ENCODE peak calls at places on chromosomes 3 and 15, in seven cellular contexts. R is GM10248, S is WTC11, F is heart right ventricle, E is A549, B is fibroblast of pulmonary artery, W is cardiac muscle cell. V is an unnamed sample.

GRCh38 chr3:70738310-70738681 is 425.9 kb upstream of the MDFIC2 start:
- DNase-seq in R (no peak), S (no peak), F (no peak), E (no peak), B (no peak), W (no peak), V (no peak)

GRCh38 chr15:34359416-34359815 is 7.6 kb downstream of the LPCAT4 start:
- DNase-seq in R (no peak), S (no peak), F (no peak), E (no peak), B (no peak), W (no peak), V (no peak)

GRCh38 chr15:69502470-69503045 is 49.9 kb downstream of the RPLP1 start:
- DNase-seq in R (no peak), S (no peak), F (no peak), E (no peak), B (no peak), W (no peak), V (no peak)

GRCh38 chr15:60843482-60843881 is 364.5 kb upstream of the ICE2 start:
- DNase-seq in R (no peak), S (no peak), F (no peak), E (no peak), B (no peak), W (no peak), V (no peak)

GRCh38 chr3:186414735-186415419 is 52.8 kb upstream of the DGKG start:
- DNase-seq in R (no peak), S (no peak), F (no peak), E (no peak), B (peak), W (peak), V (no peak)

GRCh38 chr3:13477946-13478345 is 2.2 kb upstream of the HDAC11 start:
- DNase-seq in R (no peak), S (no peak), F (no peak), E (no peak), B (no peak), W (no peak), V (no peak)

GRCh38 chr3:94101860-94102259 is 39.0 kb downstream of the NSUN3 start:
- DNase-seq in R (no peak), S (no peak), F (no peak), E (no peak), B (peak), W (peak), V (no peak)

GRCh38 chr15:79676621-79677020 is 220.2 kb downstream of the MTHFS start:
- DNase-seq in R (no peak), S (no peak), F (no peak), E (no peak), B (no peak), W (no peak), V (no peak)

GRCh38 chr15:29403778-29404177 is 134.2 kb upstream of the NSMCE3 start:
- DNase-seq in R (no peak), S (peak), F (no peak), E (no peak), B (no peak), W (no peak), V (no peak)

GRCh38 chr15:29596266-29596665 is 226.0 kb downstream of the TJP1 start:
- DNase-seq in R (no peak), S (no peak), F (no peak), E (no peak), B (peak), W (peak), V (no peak)

GRCh38 chr3:186097663-186098451 is 11.0 kb downstream of the ETV5 start:
- DNase-seq in R (no peak), S (peak), F (peak), E (peak), B (peak), W (peak), V (no peak)

GRCh38 chr3:127735767-127736693 is 63.3 kb downstream of the ABTB1 start:
- DNase-seq in R (peak), S (no peak), F (no peak), E (peak), B (peak), W (peak), V (peak)

GRCh38 chr3:56375654-56376053 is 92.6 kb downstream of the ERC2 start:
- DNase-seq in R (no peak), S (no peak), F (no peak), E (no peak), B (no peak), W (no peak), V (no peak)

GRCh38 chr3:113212155-113212844 is 943 bp downstream of the BOC start:
- DNase-seq in R (peak), S (peak), F (peak), E (peak), B (peak), W (peak), V (peak)

GRCh38 chr15:73982251-73982962 is 9.7 kb downstream of the STOML1 start:
- DNase-seq in R (no peak), S (no peak), F (peak), E (no peak), B (peak), W (peak), V (no peak)

GRCh38 chr3:108780235-108780634 is 23.0 kb upstream of the RETNLB start:
- DNase-seq in R (no peak), S (no peak), F (no peak), E (no peak), B (no peak), W (no peak), V (no peak)

GRCh38 chr3:57956119-57956832 is 51.9 kb upstream of the FLNB start:
- DNase-seq in R (no peak), S (no peak), F (no peak), E (no peak), B (peak), W (peak), V (no peak)

GRCh38 chr3:179330438-179330837 is 7.6 kb downstream of the ZNF639 start:
- DNase-seq in R (no peak), S (no peak), F (no peak), E (no peak), B (no peak), W (no peak), V (no peak)

GRCh38 chr3:177516130-177517011 is 319.1 kb upstream of the TBL1XR1 start:
- DNase-seq in R (no peak), S (no peak), F (peak), E (no peak), B (peak), W (peak), V (no peak)

GRCh38 chr15:28020644-28021043 is 78.5 kb downstream of the OCA2 start:
- DNase-seq in R (no peak), S (no peak), F (no peak), E (no peak), B (no peak), W (no peak), V (peak)

GRCh38 chr3:186361612-186362408 is at the start of gene DGKG:
- DNase-seq in R (peak), S (peak), F (peak), E (peak), B (no peak), W (peak), V (peak)

GRCh38 chr15:36579792-36580431 is 486 bp downstream of the CDIN1 start:
- DNase-seq in R (no peak), S (no peak), F (no peak), E (no peak), B (no peak), W (no peak), V (no peak)

GRCh38 chr3:24401811-24402185 is 92.9 kb downstream of the THRB start:
- DNase-seq in R (no peak), S (no peak), F (no peak), E (no peak), B (no peak), W (no peak), V (no peak)

GRCh38 chr3:39088456-39088855 is 19.0 kb downstream of the GORASP1 start:
- DNase-seq in R (no peak), S (no peak), F (no peak), E (no peak), B (no peak), W (no peak), V (no peak)

GRCh38 chr15:55267401-55268053 is 22.1 kb downstream of the RAB27A start:
- DNase-seq in R (peak), S (no peak), F (peak), E (no peak), B (peak), W (peak), V (no peak)

GRCh38 chr3:142993958-142994442 is 7.4 kb upstream of the U2SURP start:
- DNase-seq in R (peak), S (peak), F (peak), E (peak), B (peak), W (peak), V (peak)

GRCh38 chr3:41508063-41508696 is 308.9 kb downstream of the CTNNB1 start:
- DNase-seq in R (no peak), S (peak), F (no peak), E (no peak), B (no peak), W (no peak), V (no peak)

GRCh38 chr3:42670051-42670576 is 15.2 kb upstream of the KLHL40 start:
- DNase-seq in R (no peak), S (no peak), F (no peak), E (no peak), B (no peak), W (no peak), V (no peak)

GRCh38 chr3:53166781-53167291 is 5.8 kb downstream of the PRKCD start:
- DNase-seq in R (no peak), S (no peak), F (peak), E (no peak), B (peak), W (peak), V (no peak)

GRCh38 chr15:27234593-27234992 is 263.6 kb downstream of the GABRG3 start:
- DNase-seq in R (no peak), S (no peak), F (no peak), E (no peak), B (no peak), W (no peak), V (no peak)

GRCh38 chr3:126158016-126158911 is 22.1 kb downstream of the ALDH1L1 start:
- DNase-seq in R (peak), S (no peak), F (no peak), E (no peak), B (no peak), W (no peak), V (no peak)

GRCh38 chr3:4409415-4409814 is 57.7 kb downstream of the SUMF1 start:
- DNase-seq in R (no peak), S (no peak), F (no peak), E (no peak), B (no peak), W (no peak), V (peak)

GRCh38 chr3:29718661-29719065 is 437.8 kb downstream of the RBMS3 start:
- DNase-seq in R (no peak), S (no peak), F (no peak), E (no peak), B (peak), W (peak), V (no peak)

GRCh38 chr15:35992791-35993190 is 446.8 kb upstream of the DPH6 start:
- DNase-seq in R (no peak), S (no peak), F (no peak), E (no peak), B (no peak), W (no peak), V (no peak)

GRCh38 chr15:67009576-67010569 is 55.5 kb upstream of the SMAD3 start:
- DNase-seq in R (no peak), S (no peak), F (no peak), E (no peak), B (no peak), W (no peak), V (no peak)

GRCh38 chr3:64187065-64187959 is 38.0 kb downstream of the PRICKLE2 start:
- DNase-seq in R (no peak), S (no peak), F (peak), E (peak), B (peak), W (peak), V (no peak)

GRCh38 chr3:186593862-186594261 is 19.0 kb upstream of the AHSG start:
- DNase-seq in R (no peak), S (no peak), F (no peak), E (no peak), B (no peak), W (no peak), V (no peak)

GRCh38 chr15:80576519-80577090 is 118.5 kb upstream of the ABHD17C start:
- DNase-seq in R (no peak), S (no peak), F (no peak), E (no peak), B (no peak), W (no peak), V (no peak)

GRCh38 chr15:63020128-63020527 is 22.4 kb upstream of the TPM1 start:
- DNase-seq in R (no peak), S (no peak), F (no peak), E (no peak), B (no peak), W (no peak), V (no peak)

GRCh38 chr3:138114431-138114918 is 933 bp downstream of the DZIP1L start:
- DNase-seq in R (no peak), S (peak), F (no peak), E (no peak), B (peak), W (peak), V (no peak)

DNA sequence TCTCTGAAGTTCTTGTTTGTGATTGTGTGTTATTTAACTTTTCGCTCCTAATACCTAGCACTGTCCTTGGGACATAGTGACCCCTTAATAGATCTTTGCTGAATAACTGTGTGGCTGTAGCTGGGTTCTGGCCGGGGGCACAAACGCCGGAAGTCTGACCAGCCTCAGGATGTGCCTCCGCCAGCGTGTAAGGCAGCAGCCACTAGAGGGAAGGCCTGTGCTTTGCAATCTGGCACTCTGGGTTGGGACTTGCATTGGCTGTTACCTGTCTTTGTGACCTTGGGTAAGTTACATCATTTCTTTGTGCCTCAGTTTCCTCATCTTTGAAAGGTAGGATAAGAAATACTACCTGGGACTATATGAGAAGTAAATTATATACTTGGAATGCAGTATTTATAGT is 158.7 kb downstream of the GHSR start:
- DNase-seq in R (peak), S (peak), F (peak), E (no peak), B (no peak), W (no peak), V (peak)
- TF ChIP-seq CTCF in R (peak), S (no peak), F (peak), E (no peak), B (peak), W (peak), V (peak)

GRCh38 chr3:46966811-46967210 is 9.7 kb downstream of the CCDC12 start:
- DNase-seq in R (no peak), S (no peak), F (no peak), E (no peak), B (no peak), W (no peak), V (no peak)
- TF ChIP-seq CTCF in R (peak), S (no peak), F (no peak), E (no peak), B (no peak), W (no peak), V (no peak)

GRCh38 chr3:184907941-184908649 is 96.1 kb downstream of the VPS8 start:
- DNase-seq in R (no peak), S (peak), F (peak), E (no peak), B (no peak), W (no peak), V (no peak)
- TF ChIP-seq CTCF in R (no peak), S (no peak), F (no peak), E (no peak), B (no peak), W (no peak), V (no peak)

GRCh38 chr3:78165876-78166275 is 1126.0 kb downstream of the ROBO2 start:
- DNase-seq in R (no peak), S (no peak), F (no peak), E (no peak), B (peak), W (no peak), V (no peak)
- TF ChIP-seq CTCF in R (no peak), S (no peak), F (peak), E (no peak), B (peak), W (no peak), V (no peak)

GRCh38 chr15:48330855-48331795 is at the start of gene DUT:
- DNase-seq in R (peak), S (peak), F (peak), E (peak), B (peak), W (peak), V (peak)
- TF ChIP-seq CTCF in R (no peak), S (no peak), F (no peak), E (no peak), B (no peak), W (no peak), V (no peak)